ENCODE peak calls at places on chromosomes 11 and 22, in five cellular contexts. One of them, this sample, is unnamed.

GRCh38 chr11:2885676-2886081 is at the start of gene CDKN1C:
- DNase-seq in nephron progenitor cell: peak
- DNase-seq in dorsolateral prefrontal cortex: peak
- DNase-seq in erythroblast: peak
- DNase-seq in Calu3: peak
- DNase-seq in this sample: peak

GRCh38 chr22:24146791-24147353 is 34.4 kb upstream of the SUSD2 start:
- DNase-seq in nephron progenitor cell: no peak
- DNase-seq in dorsolateral prefrontal cortex: no peak
- DNase-seq in erythroblast: no peak
- DNase-seq in Calu3: no peak
- DNase-seq in this sample: peak

GRCh38 chr11:12818333-12819015 is 144.3 kb downstream of the TEAD1 start:
- DNase-seq in nephron progenitor cell: no peak
- DNase-seq in dorsolateral prefrontal cortex: no peak
- DNase-seq in erythroblast: no peak
- DNase-seq in Calu3: no peak
- DNase-seq in this sample: peak

GRCh38 chr11:77202941-77203900 is 75.2 kb downstream of the MYO7A start:
- DNase-seq in nephron progenitor cell: no peak
- DNase-seq in dorsolateral prefrontal cortex: no peak
- DNase-seq in erythroblast: no peak
- DNase-seq in Calu3: no peak
- DNase-seq in this sample: no peak

GRCh38 chr11:39786281-39786680 is 1673.2 kb downstream of the LRRC4C start:
- DNase-seq in nephron progenitor cell: no peak
- DNase-seq in dorsolateral prefrontal cortex: no peak
- DNase-seq in erythroblast: no peak
- DNase-seq in Calu3: no peak
- DNase-seq in this sample: no peak

GRCh38 chr22:45878051-45878764 is 98.8 kb downstream of the WNT7B start:
- DNase-seq in nephron progenitor cell: peak
- DNase-seq in dorsolateral prefrontal cortex: no peak
- DNase-seq in erythroblast: no peak
- DNase-seq in Calu3: no peak
- DNase-seq in this sample: no peak

GRCh38 chr22:16970446-16970845 is 37.6 kb downstream of the GAB4 start:
- DNase-seq in nephron progenitor cell: no peak
- DNase-seq in dorsolateral prefrontal cortex: no peak
- DNase-seq in erythroblast: no peak
- DNase-seq in Calu3: no peak
- DNase-seq in this sample: no peak

GRCh38 chr22:47398491-47398890 is 636.0 kb downstream of the TBC1D22A start:
- DNase-seq in nephron progenitor cell: no peak
- DNase-seq in dorsolateral prefrontal cortex: no peak
- DNase-seq in erythroblast: no peak
- DNase-seq in Calu3: no peak
- DNase-seq in this sample: no peak

GRCh38 chr11:34425360-34425759 is 13.4 kb upstream of the CAT start:
- DNase-seq in nephron progenitor cell: no peak
- DNase-seq in dorsolateral prefrontal cortex: no peak
- DNase-seq in erythroblast: no peak
- DNase-seq in Calu3: no peak
- DNase-seq in this sample: no peak

GRCh38 chr22:20647586-20648305 is 126.2 kb upstream of the SERPIND1 start:
- DNase-seq in nephron progenitor cell: no peak
- DNase-seq in dorsolateral prefrontal cortex: no peak
- DNase-seq in erythroblast: no peak
- DNase-seq in Calu3: no peak
- DNase-seq in this sample: no peak

GRCh38 chr11:66800720-66801428 is 42.4 kb upstream of the RCE1 start:
- DNase-seq in nephron progenitor cell: no peak
- DNase-seq in dorsolateral prefrontal cortex: no peak
- DNase-seq in erythroblast: no peak
- DNase-seq in Calu3: no peak
- DNase-seq in this sample: no peak

GRCh38 chr11:35875466-35875865 is 68.4 kb upstream of the LDLRAD3 start:
- DNase-seq in nephron progenitor cell: no peak
- DNase-seq in dorsolateral prefrontal cortex: no peak
- DNase-seq in erythroblast: no peak
- DNase-seq in Calu3: no peak
- DNase-seq in this sample: no peak

GRCh38 chr11:70547821-70548670 is 149.7 kb downstream of the CTTN start:
- DNase-seq in nephron progenitor cell: no peak
- DNase-seq in dorsolateral prefrontal cortex: no peak
- DNase-seq in erythroblast: no peak
- DNase-seq in Calu3: no peak
- DNase-seq in this sample: no peak

GRCh38 chr11:62844154-62844553 is 4.8 kb upstream of the WDR74 start:
- DNase-seq in nephron progenitor cell: no peak
- DNase-seq in dorsolateral prefrontal cortex: no peak
- DNase-seq in erythroblast: no peak
- DNase-seq in Calu3: no peak
- DNase-seq in this sample: no peak

GRCh38 chr22:21726650-21727049 is 8.9 kb downstream of the YPEL1 start:
- DNase-seq in nephron progenitor cell: peak
- DNase-seq in dorsolateral prefrontal cortex: no peak
- DNase-seq in erythroblast: peak
- DNase-seq in Calu3: no peak
- DNase-seq in this sample: no peak

GRCh38 chr11:77217156-77217555 is 84.3 kb downstream of the GDPD4 start:
- DNase-seq in nephron progenitor cell: no peak
- DNase-seq in dorsolateral prefrontal cortex: no peak
- DNase-seq in erythroblast: no peak
- DNase-seq in Calu3: no peak
- DNase-seq in this sample: no peak

GRCh38 chr11:82865841-82866240 is 34.4 kb downstream of the PRCP start:
- DNase-seq in nephron progenitor cell: no peak
- DNase-seq in dorsolateral prefrontal cortex: no peak
- DNase-seq in erythroblast: no peak
- DNase-seq in Calu3: no peak
- DNase-seq in this sample: no peak

GRCh38 chr11:100800202-100800601 is 113.1 kb downstream of the ARHGAP42 start:
- DNase-seq in nephron progenitor cell: no peak
- DNase-seq in dorsolateral prefrontal cortex: no peak
- DNase-seq in erythroblast: no peak
- DNase-seq in Calu3: no peak
- DNase-seq in this sample: no peak

GRCh38 chr11:70860855-70861254 is 391.5 kb downstream of the SHANK2 start:
- DNase-seq in nephron progenitor cell: peak
- DNase-seq in dorsolateral prefrontal cortex: no peak
- DNase-seq in erythroblast: no peak
- DNase-seq in Calu3: no peak
- DNase-seq in this sample: no peak

GRCh38 chr11:130209944-130210854 is 50.6 kb downstream of the ST14 start:
- DNase-seq in nephron progenitor cell: no peak
- DNase-seq in dorsolateral prefrontal cortex: peak
- DNase-seq in erythroblast: no peak
- DNase-seq in Calu3: no peak
- DNase-seq in this sample: no peak

GRCh38 chr11:111097191-111097590 is 148.3 kb upstream of the POU2AF2 start:
- DNase-seq in nephron progenitor cell: no peak
- DNase-seq in dorsolateral prefrontal cortex: no peak
- DNase-seq in erythroblast: no peak
- DNase-seq in Calu3: no peak
- DNase-seq in this sample: no peak

GRCh38 chr22:47088480-47089145 is 326.2 kb downstream of the TBC1D22A start:
- DNase-seq in nephron progenitor cell: no peak
- DNase-seq in dorsolateral prefrontal cortex: no peak
- DNase-seq in erythroblast: no peak
- DNase-seq in Calu3: no peak
- DNase-seq in this sample: no peak

GRCh38 chr11:12090761-12091261 is 19.6 kb upstream of the MICAL2 start:
- DNase-seq in nephron progenitor cell: no peak
- DNase-seq in dorsolateral prefrontal cortex: no peak
- DNase-seq in erythroblast: no peak
- DNase-seq in Calu3: peak
- DNase-seq in this sample: no peak

GRCh38 chr11:66336234-66337102 is at the start of gene RIN1:
- DNase-seq in nephron progenitor cell: peak
- DNase-seq in dorsolateral prefrontal cortex: peak
- DNase-seq in erythroblast: peak
- DNase-seq in Calu3: peak
- DNase-seq in this sample: peak

GRCh38 chr11:121459413-121460041 is 6.8 kb upstream of the SORL1-AS1 start:
- DNase-seq in nephron progenitor cell: no peak
- DNase-seq in dorsolateral prefrontal cortex: no peak
- DNase-seq in erythroblast: no peak
- DNase-seq in Calu3: no peak
- DNase-seq in this sample: no peak

GRCh38 chr22:27192135-27192900 is 534.9 kb downstream of the MIAT start:
- DNase-seq in nephron progenitor cell: no peak
- DNase-seq in dorsolateral prefrontal cortex: no peak
- DNase-seq in erythroblast: no peak
- DNase-seq in Calu3: no peak
- DNase-seq in this sample: no peak

GRCh38 chr11:19080579-19080993 is 20.1 kb upstream of the MRGPRX2 start:
- DNase-seq in nephron progenitor cell: no peak
- DNase-seq in dorsolateral prefrontal cortex: no peak
- DNase-seq in erythroblast: no peak
- DNase-seq in Calu3: no peak
- DNase-seq in this sample: no peak